ENCODE peak calls at places on chromosomes 6 and 20, in eight cellular contexts. One of them, this sample, is unnamed.

GRCh38 chr6:45663181-45664180 is 285.7 kb upstream of the SUPT3H start:
- DNase-seq in AG09319: no peak
- DNase-seq in H9: peak
- DNase-seq in stimulated activated CD8-positive, alpha-beta memory T cell treated with anti-CD3 and anti-CD28 coated beads, Interleukin-15, amount 100 ng/mL, for 4 hours: no peak
- DNase-seq in lung microvascular endothelial cell: peak
- DNase-seq in T-helper 22 cell: no peak
- DNase-seq in hypothalamus: no peak
- DNase-seq in effector CD4-positive, alpha-beta T cell: no peak
- DNase-seq in this sample: no peak

GRCh38 chr20:45105317-45105716 is 4.4 kb upstream of the KCNS1 start:
- DNase-seq in AG09319: no peak
- DNase-seq in H9: no peak
- DNase-seq in stimulated activated CD8-positive, alpha-beta memory T cell treated with anti-CD3 and anti-CD28 coated beads, Interleukin-15, amount 100 ng/mL, for 4 hours: no peak
- DNase-seq in lung microvascular endothelial cell: no peak
- DNase-seq in T-helper 22 cell: no peak
- DNase-seq in hypothalamus: no peak
- DNase-seq in effector CD4-positive, alpha-beta T cell: no peak
- DNase-seq in this sample: no peak

GRCh38 chr6:31740397-31741223 is 805 bp downstream of the MSH5 start:
- DNase-seq in AG09319: no peak
- DNase-seq in H9: no peak
- DNase-seq in stimulated activated CD8-positive, alpha-beta memory T cell treated with anti-CD3 and anti-CD28 coated beads, Interleukin-15, amount 100 ng/mL, for 4 hours: no peak
- DNase-seq in lung microvascular endothelial cell: peak
- DNase-seq in T-helper 22 cell: no peak
- DNase-seq in hypothalamus: no peak
- DNase-seq in effector CD4-positive, alpha-beta T cell: no peak
- DNase-seq in this sample: no peak

GRCh38 chr6:170023620-170024521 is 267.0 kb downstream of the DLL1 start:
- DNase-seq in AG09319: no peak
- DNase-seq in H9: no peak
- DNase-seq in stimulated activated CD8-positive, alpha-beta memory T cell treated with anti-CD3 and anti-CD28 coated beads, Interleukin-15, amount 100 ng/mL, for 4 hours: no peak
- DNase-seq in lung microvascular endothelial cell: no peak
- DNase-seq in T-helper 22 cell: no peak
- DNase-seq in hypothalamus: no peak
- DNase-seq in effector CD4-positive, alpha-beta T cell: no peak
- DNase-seq in this sample: no peak

GRCh38 chr20:39822667-39823066 is 860.5 kb downstream of the DHX35 start:
- DNase-seq in AG09319: no peak
- DNase-seq in H9: no peak
- DNase-seq in stimulated activated CD8-positive, alpha-beta memory T cell treated with anti-CD3 and anti-CD28 coated beads, Interleukin-15, amount 100 ng/mL, for 4 hours: no peak
- DNase-seq in lung microvascular endothelial cell: no peak
- DNase-seq in T-helper 22 cell: no peak
- DNase-seq in hypothalamus: no peak
- DNase-seq in effector CD4-positive, alpha-beta T cell: no peak
- DNase-seq in this sample: no peak

GRCh38 chr6:21101694-21102093 is 491.9 kb upstream of the SOX4 start:
- DNase-seq in AG09319: no peak
- DNase-seq in H9: no peak
- DNase-seq in stimulated activated CD8-positive, alpha-beta memory T cell treated with anti-CD3 and anti-CD28 coated beads, Interleukin-15, amount 100 ng/mL, for 4 hours: no peak
- DNase-seq in lung microvascular endothelial cell: no peak
- DNase-seq in T-helper 22 cell: no peak
- DNase-seq in hypothalamus: no peak
- DNase-seq in effector CD4-positive, alpha-beta T cell: no peak
- DNase-seq in this sample: no peak

GRCh38 chr6:137013738-137014602 is 30.8 kb downstream of the IL20RA start:
- DNase-seq in AG09319: peak
- DNase-seq in H9: no peak
- DNase-seq in stimulated activated CD8-positive, alpha-beta memory T cell treated with anti-CD3 and anti-CD28 coated beads, Interleukin-15, amount 100 ng/mL, for 4 hours: no peak
- DNase-seq in lung microvascular endothelial cell: peak
- DNase-seq in T-helper 22 cell: no peak
- DNase-seq in hypothalamus: no peak
- DNase-seq in effector CD4-positive, alpha-beta T cell: no peak
- DNase-seq in this sample: no peak

GRCh38 chr20:3199206-3199605 is 5.3 kb downstream of the DDRGK1 start:
- DNase-seq in AG09319: no peak
- DNase-seq in H9: no peak
- DNase-seq in stimulated activated CD8-positive, alpha-beta memory T cell treated with anti-CD3 and anti-CD28 coated beads, Interleukin-15, amount 100 ng/mL, for 4 hours: no peak
- DNase-seq in lung microvascular endothelial cell: no peak
- DNase-seq in T-helper 22 cell: no peak
- DNase-seq in hypothalamus: no peak
- DNase-seq in effector CD4-positive, alpha-beta T cell: no peak
- DNase-seq in this sample: no peak

GRCh38 chr6:89834884-89835792 is 5.5 kb downstream of the CASP8AP2 start:
- DNase-seq in AG09319: no peak
- DNase-seq in H9: no peak
- DNase-seq in stimulated activated CD8-positive, alpha-beta memory T cell treated with anti-CD3 and anti-CD28 coated beads, Interleukin-15, amount 100 ng/mL, for 4 hours: no peak
- DNase-seq in lung microvascular endothelial cell: no peak
- DNase-seq in T-helper 22 cell: peak
- DNase-seq in hypothalamus: no peak
- DNase-seq in effector CD4-positive, alpha-beta T cell: no peak
- DNase-seq in this sample: no peak

GRCh38 chr6:166308769-166309589 is 787 bp upstream of the PRR18 start:
- DNase-seq in AG09319: no peak
- DNase-seq in H9: no peak
- DNase-seq in stimulated activated CD8-positive, alpha-beta memory T cell treated with anti-CD3 and anti-CD28 coated beads, Interleukin-15, amount 100 ng/mL, for 4 hours: no peak
- DNase-seq in lung microvascular endothelial cell: no peak
- DNase-seq in T-helper 22 cell: no peak
- DNase-seq in hypothalamus: peak
- DNase-seq in effector CD4-positive, alpha-beta T cell: no peak
- DNase-seq in this sample: no peak

GRCh38 chr6:106997392-106998257 is 23.1 kb upstream of the CD24 start:
- DNase-seq in AG09319: peak
- DNase-seq in H9: peak
- DNase-seq in stimulated activated CD8-positive, alpha-beta memory T cell treated with anti-CD3 and anti-CD28 coated beads, Interleukin-15, amount 100 ng/mL, for 4 hours: no peak
- DNase-seq in lung microvascular endothelial cell: peak
- DNase-seq in T-helper 22 cell: no peak
- DNase-seq in hypothalamus: no peak
- DNase-seq in effector CD4-positive, alpha-beta T cell: peak
- DNase-seq in this sample: no peak

GRCh38 chr6:79070206-79070825 is 7.7 kb downstream of the PHIP start:
- DNase-seq in AG09319: no peak
- DNase-seq in H9: no peak
- DNase-seq in stimulated activated CD8-positive, alpha-beta memory T cell treated with anti-CD3 and anti-CD28 coated beads, Interleukin-15, amount 100 ng/mL, for 4 hours: no peak
- DNase-seq in lung microvascular endothelial cell: peak
- DNase-seq in T-helper 22 cell: no peak
- DNase-seq in hypothalamus: no peak
- DNase-seq in effector CD4-positive, alpha-beta T cell: no peak
- DNase-seq in this sample: no peak

GRCh38 chr6:137933696-137934095 is 66.6 kb downstream of the TNFAIP3 start:
- DNase-seq in AG09319: peak
- DNase-seq in H9: no peak
- DNase-seq in stimulated activated CD8-positive, alpha-beta memory T cell treated with anti-CD3 and anti-CD28 coated beads, Interleukin-15, amount 100 ng/mL, for 4 hours: no peak
- DNase-seq in lung microvascular endothelial cell: no peak
- DNase-seq in T-helper 22 cell: no peak
- DNase-seq in hypothalamus: no peak
- DNase-seq in effector CD4-positive, alpha-beta T cell: no peak
- DNase-seq in this sample: no peak

GRCh38 chr6:89655122-89655521 is 16.6 kb upstream of the LYRM2 start:
- DNase-seq in AG09319: no peak
- DNase-seq in H9: no peak
- DNase-seq in stimulated activated CD8-positive, alpha-beta memory T cell treated with anti-CD3 and anti-CD28 coated beads, Interleukin-15, amount 100 ng/mL, for 4 hours: no peak
- DNase-seq in lung microvascular endothelial cell: peak
- DNase-seq in T-helper 22 cell: no peak
- DNase-seq in hypothalamus: no peak
- DNase-seq in effector CD4-positive, alpha-beta T cell: no peak
- DNase-seq in this sample: no peak

GRCh38 chr6:13711384-13711725 is 280 bp downstream of the RANBP9 start:
- DNase-seq in AG09319: no peak
- DNase-seq in H9: peak
- DNase-seq in stimulated activated CD8-positive, alpha-beta memory T cell treated with anti-CD3 and anti-CD28 coated beads, Interleukin-15, amount 100 ng/mL, for 4 hours: peak
- DNase-seq in lung microvascular endothelial cell: no peak
- DNase-seq in T-helper 22 cell: peak
- DNase-seq in hypothalamus: no peak
- DNase-seq in effector CD4-positive, alpha-beta T cell: peak
- DNase-seq in this sample: no peak

GRCh38 chr6:120302041-120302440 is 952.5 kb upstream of the MAN1A1 start:
- DNase-seq in AG09319: no peak
- DNase-seq in H9: no peak
- DNase-seq in stimulated activated CD8-positive, alpha-beta memory T cell treated with anti-CD3 and anti-CD28 coated beads, Interleukin-15, amount 100 ng/mL, for 4 hours: no peak
- DNase-seq in lung microvascular endothelial cell: no peak
- DNase-seq in T-helper 22 cell: no peak
- DNase-seq in hypothalamus: no peak
- DNase-seq in effector CD4-positive, alpha-beta T cell: no peak
- DNase-seq in this sample: no peak

GRCh38 chr20:18805881-18806280 is 7.7 kb upstream of the SCP2D1 start:
- DNase-seq in AG09319: no peak
- DNase-seq in H9: no peak
- DNase-seq in stimulated activated CD8-positive, alpha-beta memory T cell treated with anti-CD3 and anti-CD28 coated beads, Interleukin-15, amount 100 ng/mL, for 4 hours: no peak
- DNase-seq in lung microvascular endothelial cell: no peak
- DNase-seq in T-helper 22 cell: no peak
- DNase-seq in hypothalamus: no peak
- DNase-seq in effector CD4-positive, alpha-beta T cell: no peak
- DNase-seq in this sample: no peak

GRCh38 chr20:32236048-32236533 is 28.4 kb downstream of the POFUT1 start:
- DNase-seq in AG09319: no peak
- DNase-seq in H9: no peak
- DNase-seq in stimulated activated CD8-positive, alpha-beta memory T cell treated with anti-CD3 and anti-CD28 coated beads, Interleukin-15, amount 100 ng/mL, for 4 hours: no peak
- DNase-seq in lung microvascular endothelial cell: no peak
- DNase-seq in T-helper 22 cell: no peak
- DNase-seq in hypothalamus: no peak
- DNase-seq in effector CD4-positive, alpha-beta T cell: no peak
- DNase-seq in this sample: no peak

GRCh38 chr6:159760602-159761057 is 1.2 kb upstream of the ACAT2 start:
- DNase-seq in AG09319: no peak
- DNase-seq in H9: peak
- DNase-seq in stimulated activated CD8-positive, alpha-beta memory T cell treated with anti-CD3 and anti-CD28 coated beads, Interleukin-15, amount 100 ng/mL, for 4 hours: no peak
- DNase-seq in lung microvascular endothelial cell: peak
- DNase-seq in T-helper 22 cell: no peak
- DNase-seq in hypothalamus: no peak
- DNase-seq in effector CD4-positive, alpha-beta T cell: no peak
- DNase-seq in this sample: no peak

GRCh38 chr6:1136415-1136774 is 175.5 kb upstream of the FOXQ1 start:
- DNase-seq in AG09319: peak
- DNase-seq in H9: no peak
- DNase-seq in stimulated activated CD8-positive, alpha-beta memory T cell treated with anti-CD3 and anti-CD28 coated beads, Interleukin-15, amount 100 ng/mL, for 4 hours: no peak
- DNase-seq in lung microvascular endothelial cell: no peak
- DNase-seq in T-helper 22 cell: no peak
- DNase-seq in hypothalamus: no peak
- DNase-seq in effector CD4-positive, alpha-beta T cell: no peak
- DNase-seq in this sample: no peak

GRCh38 chr6:164195605-164196004 is 781.1 kb downstream of the QKI start:
- DNase-seq in AG09319: no peak
- DNase-seq in H9: no peak
- DNase-seq in stimulated activated CD8-positive, alpha-beta memory T cell treated with anti-CD3 and anti-CD28 coated beads, Interleukin-15, amount 100 ng/mL, for 4 hours: no peak
- DNase-seq in lung microvascular endothelial cell: no peak
- DNase-seq in T-helper 22 cell: no peak
- DNase-seq in hypothalamus: no peak
- DNase-seq in effector CD4-positive, alpha-beta T cell: no peak
- DNase-seq in this sample: no peak

GRCh38 chr20:24814556-24815195 is 134.4 kb upstream of the CST7 start:
- DNase-seq in AG09319: no peak
- DNase-seq in H9: no peak
- DNase-seq in stimulated activated CD8-positive, alpha-beta memory T cell treated with anti-CD3 and anti-CD28 coated beads, Interleukin-15, amount 100 ng/mL, for 4 hours: no peak
- DNase-seq in lung microvascular endothelial cell: no peak
- DNase-seq in T-helper 22 cell: no peak
- DNase-seq in hypothalamus: no peak
- DNase-seq in effector CD4-positive, alpha-beta T cell: no peak
- DNase-seq in this sample: no peak

GRCh38 chr6:149563928-149564325 is 2.2 kb upstream of the GINM1 start:
- DNase-seq in AG09319: no peak
- DNase-seq in H9: no peak
- DNase-seq in stimulated activated CD8-positive, alpha-beta memory T cell treated with anti-CD3 and anti-CD28 coated beads, Interleukin-15, amount 100 ng/mL, for 4 hours: no peak
- DNase-seq in lung microvascular endothelial cell: no peak
- DNase-seq in T-helper 22 cell: no peak
- DNase-seq in hypothalamus: no peak
- DNase-seq in effector CD4-positive, alpha-beta T cell: no peak
- DNase-seq in this sample: no peak

GRCh38 chr6:114419175-114419574 is 76.4 kb upstream of the HS3ST5 start:
- DNase-seq in AG09319: no peak
- DNase-seq in H9: no peak
- DNase-seq in stimulated activated CD8-positive, alpha-beta memory T cell treated with anti-CD3 and anti-CD28 coated beads, Interleukin-15, amount 100 ng/mL, for 4 hours: no peak
- DNase-seq in lung microvascular endothelial cell: no peak
- DNase-seq in T-helper 22 cell: no peak
- DNase-seq in hypothalamus: no peak
- DNase-seq in effector CD4-positive, alpha-beta T cell: no peak
- DNase-seq in this sample: no peak

This sample was measured in esophagus squamous epithelium.